ENCODE peak calls at places on chromosomes 5 and 9, in four cellular contexts. One of them, this sample, is unnamed.

GRCh38 chr5:98069876-98070512 is 703.5 kb upstream of the RGMB start:
- DNase-seq in fibroblast of villous mesenchyme: no peak
- DNase-seq in AG04450: no peak
- DNase-seq in astrocyte of the spinal cord: peak; percentile 20
- DNase-seq in this sample: no peak

GRCh38 chr9:16265671-16266070 is 604.8 kb downstream of the BNC2 start:
- DNase-seq in astrocyte of the spinal cord: no peak
- DNase-seq in fibroblast of villous mesenchyme: no peak
- DNase-seq in AG04450: no peak
- DNase-seq in this sample: no peak

GRCh38 chr9:117214416-117214815 is 200.4 kb downstream of the ASTN2 start:
- DNase-seq in astrocyte of the spinal cord: no peak
- DNase-seq in fibroblast of villous mesenchyme: no peak
- DNase-seq in AG04450: no peak
- DNase-seq in this sample: no peak

GRCh38 chr5:127030259-127031146 is at the start of gene MARCHF3:
- DNase-seq in astrocyte of the spinal cord: peak; percentile 96
- DNase-seq in fibroblast of villous mesenchyme: peak; percentile 97
- DNase-seq in AG04450: peak; percentile 84
- DNase-seq in this sample: peak; percentile 95

GRCh38 chr5:178994580-178995340 is at the start of gene GRM6:
- DNase-seq in astrocyte of the spinal cord: no peak
- DNase-seq in AG04450: no peak
- DNase-seq in fibroblast of villous mesenchyme: no peak
- DNase-seq in this sample: peak; percentile 22

GRCh38 chr5:3602713-3603502 is 7.3 kb downstream of the IRX1 start:
- DNase-seq in astrocyte of the spinal cord: peak; percentile 19
- DNase-seq in fibroblast of villous mesenchyme: no peak
- DNase-seq in AG04450: no peak
- DNase-seq in this sample: peak; percentile 17

GRCh38 chr5:174523311-174524159 is 200.8 kb upstream of the MSX2 start:
- DNase-seq in astrocyte of the spinal cord: no peak
- DNase-seq in fibroblast of villous mesenchyme: no peak
- DNase-seq in AG04450: no peak
- DNase-seq in this sample: no peak

GRCh38 chr5:56012281-56012963 is 17.7 kb upstream of the IL6ST start:
- DNase-seq in astrocyte of the spinal cord: peak; percentile 57
- DNase-seq in AG04450: no peak
- DNase-seq in fibroblast of villous mesenchyme: peak; percentile 80
- DNase-seq in this sample: peak; percentile 68

GRCh38 chr9:71765693-71766092 is 2.6 kb downstream of the CEMIP2 start:
- DNase-seq in astrocyte of the spinal cord: no peak
- DNase-seq in fibroblast of villous mesenchyme: peak; percentile 46
- DNase-seq in AG04450: no peak
- DNase-seq in this sample: no peak

GRCh38 chr5:139710370-139711066 is 62.4 kb downstream of the CXXC5 start:
- DNase-seq in astrocyte of the spinal cord: peak; percentile 80
- DNase-seq in fibroblast of villous mesenchyme: peak; percentile 56
- DNase-seq in AG04450: no peak
- DNase-seq in this sample: peak; percentile 50

GRCh38 chr5:127556609-127557348 is 39.3 kb downstream of the PRRC1 start:
- DNase-seq in fibroblast of villous mesenchyme: no peak
- DNase-seq in astrocyte of the spinal cord: no peak
- DNase-seq in AG04450: no peak
- DNase-seq in this sample: no peak

GRCh38 chr9:120916573-120916972 is 10.0 kb downstream of the TRAF1 start:
- DNase-seq in AG04450: no peak
- DNase-seq in fibroblast of villous mesenchyme: peak; percentile 95
- DNase-seq in astrocyte of the spinal cord: peak; percentile 73
- DNase-seq in this sample: peak; percentile 81

GRCh38 chr9:16282216-16282615 is 588.3 kb downstream of the BNC2 start:
- DNase-seq in astrocyte of the spinal cord: no peak
- DNase-seq in fibroblast of villous mesenchyme: peak; percentile 95
- DNase-seq in AG04450: peak; percentile 18
- DNase-seq in this sample: peak; percentile 79

GRCh38 chr5:664343-664993 is 28.7 kb downstream of the TPPP start:
- DNase-seq in astrocyte of the spinal cord: no peak
- DNase-seq in fibroblast of villous mesenchyme: no peak
- DNase-seq in AG04450: no peak
- DNase-seq in this sample: no peak

GRCh38 chr5:72441094-72441723 is 66.0 kb downstream of the ZNF366 start:
- DNase-seq in fibroblast of villous mesenchyme: no peak
- DNase-seq in AG04450: no peak
- DNase-seq in astrocyte of the spinal cord: peak; percentile 57
- DNase-seq in this sample: no peak

GRCh38 chr5:142737169-142737568 is 33.0 kb upstream of the ARHGAP26 start:
- DNase-seq in fibroblast of villous mesenchyme: no peak
- DNase-seq in AG04450: no peak
- DNase-seq in astrocyte of the spinal cord: no peak
- DNase-seq in this sample: no peak

GRCh38 chr5:124453221-124454032 is 293.0 kb downstream of the ZNF608 start:
- DNase-seq in astrocyte of the spinal cord: peak; percentile 89
- DNase-seq in AG04450: peak; percentile 51
- DNase-seq in fibroblast of villous mesenchyme: peak; percentile 44
- DNase-seq in this sample: peak; percentile 29

GRCh38 chr9:95666096-95666784 is 149.5 kb upstream of the PTCH1 start:
- DNase-seq in AG04450: no peak
- DNase-seq in fibroblast of villous mesenchyme: no peak
- DNase-seq in astrocyte of the spinal cord: no peak
- DNase-seq in this sample: no peak

GRCh38 chr9:27437652-27438373 is 86.3 kb upstream of the IFNK start:
- DNase-seq in astrocyte of the spinal cord: no peak
- DNase-seq in AG04450: no peak
- DNase-seq in fibroblast of villous mesenchyme: peak; percentile 60
- DNase-seq in this sample: no peak

GRCh38 chr5:149264432-149265069 is 7.1 kb upstream of the AFAP1L1 start:
- DNase-seq in fibroblast of villous mesenchyme: no peak
- DNase-seq in astrocyte of the spinal cord: no peak
- DNase-seq in AG04450: no peak
- DNase-seq in this sample: no peak

GRCh38 chr9:36308281-36308680 is 50.0 kb upstream of the GNE start:
- DNase-seq in AG04450: no peak
- DNase-seq in astrocyte of the spinal cord: no peak
- DNase-seq in fibroblast of villous mesenchyme: no peak
- DNase-seq in this sample: no peak

GRCh38 chr9:125755340-125755739 is 8.2 kb downstream of the PBX3 start:
- DNase-seq in astrocyte of the spinal cord: no peak
- DNase-seq in fibroblast of villous mesenchyme: no peak
- DNase-seq in AG04450: no peak
- DNase-seq in this sample: no peak

GRCh38 chr5:27242258-27242626 is 203.9 kb upstream of the CDH9 start:
- DNase-seq in AG04450: no peak
- DNase-seq in astrocyte of the spinal cord: no peak
- DNase-seq in fibroblast of villous mesenchyme: peak; percentile 69
- DNase-seq in this sample: no peak

GRCh38 chr5:83921794-83922193 is 201.1 kb upstream of the HAPLN1 start:
- DNase-seq in fibroblast of villous mesenchyme: no peak
- DNase-seq in AG04450: no peak
- DNase-seq in astrocyte of the spinal cord: no peak
- DNase-seq in this sample: no peak

GRCh38 chr5:13745508-13745907 is 199.0 kb downstream of the DNAH5 start:
- DNase-seq in AG04450: peak; percentile 55
- DNase-seq in astrocyte of the spinal cord: peak; percentile 60
- DNase-seq in fibroblast of villous mesenchyme: peak; percentile 6
- DNase-seq in this sample: no peak

GRCh38 chr9:24413651-24414050 is 132.0 kb downstream of the IZUMO3 start:
- DNase-seq in AG04450: no peak
- DNase-seq in fibroblast of villous mesenchyme: peak; percentile 3
- DNase-seq in astrocyte of the spinal cord: peak; percentile 65
- DNase-seq in this sample: peak; percentile 12

GRCh38 chr5:57824047-57824446 is 341.4 kb upstream of the ACTBL2 start:
- DNase-seq in AG04450: peak; percentile 44
- DNase-seq in astrocyte of the spinal cord: peak; percentile 92
- DNase-seq in fibroblast of villous mesenchyme: no peak
- DNase-seq in this sample: no peak

GRCh38 chr5:170491479-170491878 is 12.3 kb upstream of the KCNIP1 start:
- DNase-seq in AG04450: peak; percentile 66
- DNase-seq in astrocyte of the spinal cord: peak; percentile 91
- DNase-seq in fibroblast of villous mesenchyme: peak; percentile 61
- DNase-seq in this sample: peak; percentile 95

GRCh38 chr5:176888865-176889165 is 10.3 kb downstream of the HK3 start:
- DNase-seq in AG04450: no peak
- DNase-seq in fibroblast of villous mesenchyme: no peak
- DNase-seq in astrocyte of the spinal cord: no peak
- DNase-seq in this sample: no peak

DNA sequence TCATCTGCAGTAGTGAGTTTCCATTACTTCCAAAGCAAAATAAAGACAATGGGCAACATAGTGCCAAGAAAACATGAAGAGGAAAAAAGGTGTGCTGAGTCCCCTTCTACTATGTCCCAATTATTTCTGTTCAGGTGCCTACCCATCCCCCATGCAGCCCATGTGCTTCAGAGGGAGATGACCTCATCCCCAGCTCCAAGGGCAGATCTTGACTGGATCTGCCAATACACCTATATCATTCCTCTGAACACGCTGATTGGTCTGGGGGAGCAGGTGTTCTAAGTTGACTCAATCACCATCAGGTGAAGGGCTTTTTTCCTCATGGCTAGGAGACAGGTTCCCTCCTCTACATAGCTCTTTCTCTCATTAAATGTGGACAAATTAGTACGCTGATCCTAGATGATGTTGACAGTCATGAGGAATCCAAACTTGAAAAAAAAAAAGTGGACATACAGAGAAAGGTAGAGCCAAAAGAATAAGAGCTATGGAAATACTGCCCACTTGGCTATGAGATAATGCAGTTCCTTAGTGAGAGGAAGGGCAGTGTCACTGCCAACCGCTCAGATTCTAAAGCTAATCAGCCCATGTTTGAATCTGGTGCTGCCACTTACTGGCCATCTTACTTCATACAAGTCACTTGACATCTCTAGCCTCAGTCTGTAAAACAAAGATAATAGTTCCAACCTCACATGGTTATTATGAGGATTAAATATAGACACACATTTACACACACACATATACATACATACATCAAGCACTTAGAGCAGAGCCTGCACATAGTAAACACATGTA is 23.1 kb downstream of the PRELID2 start:
- DNase-seq in fibroblast of villous mesenchyme: peak; percentile 53
- DNase-seq in AG04450: no peak
- DNase-seq in astrocyte of the spinal cord: peak; percentile 54
- DNase-seq in this sample: peak; percentile 78
- TF ChIP-seq CTCF in fibroblast of villous mesenchyme: peak; percentile 36
- TF ChIP-seq CTCF in AG04450: peak; percentile 32
- TF ChIP-seq CTCF in astrocyte of the spinal cord: peak; percentile 26
- TF ChIP-seq CTCF in this sample: peak; percentile 32

GRCh38 chr5:171978016-171978415 is 28.4 kb downstream of the FBXW11 start:
- DNase-seq in AG04450: no peak
- DNase-seq in astrocyte of the spinal cord: no peak
- DNase-seq in fibroblast of villous mesenchyme: no peak
- DNase-seq in this sample: no peak
- H3K4me3 ChIP-seq in AG04450: no peak overlapping the region
- H3K4me3 ChIP-seq in astrocyte of the spinal cord: no peak overlapping the region
- H3K4me3 ChIP-seq in fibroblast of villous mesenchyme: no peak overlapping the region
- H3K4me3 ChIP-seq in this sample: no peak overlapping the region

DNA sequence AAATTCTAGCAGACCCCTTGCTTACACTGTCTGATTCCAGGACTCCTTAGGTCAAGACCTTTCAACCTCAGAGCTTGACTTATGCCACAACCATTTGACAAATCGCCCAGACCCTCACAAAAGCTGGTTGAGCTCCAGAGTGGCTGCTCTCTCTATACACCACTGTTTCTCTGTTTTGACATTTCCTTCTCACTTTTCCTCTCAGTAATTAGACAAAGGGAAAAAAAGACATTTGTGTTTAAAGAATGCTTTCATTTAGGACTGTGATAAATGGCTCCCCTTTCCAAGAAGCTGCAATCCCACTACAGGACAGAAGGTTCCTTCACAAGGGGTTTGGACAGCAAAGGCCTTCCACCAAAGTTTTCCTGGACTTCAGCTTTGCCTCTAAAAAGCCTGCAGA is 601.3 kb downstream of the NR2F1-AS1 start:
- DNase-seq in astrocyte of the spinal cord: no peak
- DNase-seq in AG04450: no peak
- DNase-seq in fibroblast of villous mesenchyme: no peak
- DNase-seq in this sample: no peak
- TF ChIP-seq CTCF in astrocyte of the spinal cord: no peak
- TF ChIP-seq CTCF in AG04450: no peak
- TF ChIP-seq CTCF in fibroblast of villous mesenchyme: no peak
- TF ChIP-seq CTCF in this sample: no peak

GRCh38 chr9:113599647-113600476 is 136.3 kb downstream of the RGS3 start:
- DNase-seq in fibroblast of villous mesenchyme: peak; percentile 59
- DNase-seq in astrocyte of the spinal cord: peak; percentile 87
- DNase-seq in AG04450: no peak
- DNase-seq in this sample: peak; percentile 61

GRCh38 chr9:113598451-113598850 is 134.9 kb downstream of the RGS3 start:
- DNase-seq in astrocyte of the spinal cord: no peak
- DNase-seq in AG04450: no peak
- DNase-seq in fibroblast of villous mesenchyme: no peak
- DNase-seq in this sample: no peak

GRCh38 chr9:113597390-113598241 is 134.1 kb downstream of the RGS3 start:
- DNase-seq in AG04450: no peak
- DNase-seq in fibroblast of villous mesenchyme: no peak
- DNase-seq in astrocyte of the spinal cord: no peak
- DNase-seq in this sample: no peak

GRCh38 chr9:113600477-113600851 is 136.9 kb downstream of the RGS3 start:
- DNase-seq in fibroblast of villous mesenchyme: no peak
- DNase-seq in AG04450: no peak
- DNase-seq in astrocyte of the spinal cord: no peak
- DNase-seq in this sample: no peak

DNA sequence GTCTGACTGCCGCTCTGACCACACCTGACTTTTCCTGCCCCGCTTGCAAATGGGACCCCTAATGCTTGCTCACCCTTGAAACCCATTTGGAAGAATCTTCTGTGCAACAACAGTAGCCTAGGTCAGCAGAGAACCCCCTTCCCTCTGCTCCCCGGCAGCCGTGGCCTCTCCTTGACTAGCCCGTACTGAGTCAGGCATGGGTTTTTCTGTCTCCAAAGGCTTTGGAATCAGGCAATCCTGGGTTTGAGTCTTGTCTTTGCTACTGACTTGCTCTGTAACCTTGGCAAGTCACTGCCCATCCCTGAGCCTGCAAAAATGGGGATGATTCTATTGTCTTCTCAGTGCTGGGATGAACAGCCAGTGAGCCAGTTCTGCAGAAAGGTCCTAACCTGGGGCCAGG is 135.4 kb downstream of the RGS3 start:
- DNase-seq in AG04450: no peak
- DNase-seq in fibroblast of villous mesenchyme: no peak
- DNase-seq in astrocyte of the spinal cord: no peak
- DNase-seq in this sample: no peak
- H3K4me3 ChIP-seq in AG04450: no peak overlapping the region
- H3K4me3 ChIP-seq in fibroblast of villous mesenchyme: no peak overlapping the region
- H3K4me3 ChIP-seq in astrocyte of the spinal cord: no peak overlapping the region
- H3K4me3 ChIP-seq in this sample: no peak overlapping the region

This sample was measured in cardiac fibroblast.